ENCODE peak calls at places on chromosomes 6 and 20, in seven cellular contexts. One of them, this sample, is unnamed.

GRCh38 chr20:6838181-6838826 is 70.8 kb downstream of the BMP2 start:
- DNase-seq in cardiac muscle cell: no peak
- DNase-seq in mucosa of descending colon: no peak
- DNase-seq in astrocyte: no peak
- DNase-seq in upper lobe of right lung: no peak
- DNase-seq in breast epithelium: no peak
- DNase-seq in neural progenitor cell: peak; percentile 39
- DNase-seq in this sample: no peak

GRCh38 chr6:113980937-113981554 is 10.1 kb upstream of the HDAC2 start:
- DNase-seq in neural progenitor cell: peak; percentile 70
- DNase-seq in mucosa of descending colon: no peak
- DNase-seq in astrocyte: peak; percentile 25
- DNase-seq in cardiac muscle cell: peak; percentile 74
- DNase-seq in breast epithelium: no peak
- DNase-seq in upper lobe of right lung: no peak
- DNase-seq in this sample: no peak

GRCh38 chr6:132401120-132401940 is at the start of gene MOXD1:
- DNase-seq in breast epithelium: no peak
- DNase-seq in astrocyte: no peak
- DNase-seq in cardiac muscle cell: peak; percentile 71
- DNase-seq in mucosa of descending colon: peak; percentile 57
- DNase-seq in upper lobe of right lung: peak; percentile 75
- DNase-seq in neural progenitor cell: peak; percentile 84
- DNase-seq in this sample: peak; percentile 31

GRCh38 chr6:85798934-85799490 is 156.3 kb upstream of the SYNCRIP start:
- DNase-seq in breast epithelium: no peak
- DNase-seq in astrocyte: no peak
- DNase-seq in cardiac muscle cell: no peak
- DNase-seq in mucosa of descending colon: no peak
- DNase-seq in neural progenitor cell: peak; percentile 15
- DNase-seq in upper lobe of right lung: no peak
- DNase-seq in this sample: no peak

GRCh38 chr6:29757701-29758293 is 34.6 kb downstream of the HLA-F start:
- DNase-seq in neural progenitor cell: no peak
- DNase-seq in upper lobe of right lung: no peak
- DNase-seq in astrocyte: no peak
- DNase-seq in breast epithelium: no peak
- DNase-seq in mucosa of descending colon: no peak
- DNase-seq in cardiac muscle cell: no peak
- DNase-seq in this sample: no peak

GRCh38 chr6:111558690-111559192 is 46.9 kb downstream of the TRAF3IP2 start:
- DNase-seq in breast epithelium: no peak
- DNase-seq in cardiac muscle cell: no peak
- DNase-seq in astrocyte: no peak
- DNase-seq in upper lobe of right lung: no peak
- DNase-seq in neural progenitor cell: no peak
- DNase-seq in mucosa of descending colon: no peak
- DNase-seq in this sample: no peak

GRCh38 chr6:41348934-41349333 is 13.5 kb downstream of the NCR2 start:
- DNase-seq in neural progenitor cell: no peak
- DNase-seq in upper lobe of right lung: no peak
- DNase-seq in astrocyte: no peak
- DNase-seq in mucosa of descending colon: no peak
- DNase-seq in breast epithelium: no peak
- DNase-seq in cardiac muscle cell: no peak
- DNase-seq in this sample: no peak

GRCh38 chr6:51743999-51744398 is 343.4 kb downstream of the PKHD1 start:
- DNase-seq in astrocyte: no peak
- DNase-seq in cardiac muscle cell: no peak
- DNase-seq in mucosa of descending colon: no peak
- DNase-seq in breast epithelium: no peak
- DNase-seq in neural progenitor cell: no peak
- DNase-seq in upper lobe of right lung: no peak
- DNase-seq in this sample: no peak

GRCh38 chr6:17315262-17315661 is 34.1 kb downstream of the RBM24 start:
- DNase-seq in cardiac muscle cell: no peak
- DNase-seq in upper lobe of right lung: no peak
- DNase-seq in astrocyte: no peak
- DNase-seq in neural progenitor cell: no peak
- DNase-seq in mucosa of descending colon: no peak
- DNase-seq in breast epithelium: no peak
- DNase-seq in this sample: no peak

GRCh38 chr6:163321717-163322116 is 92.8 kb upstream of the QKI start:
- DNase-seq in cardiac muscle cell: no peak
- DNase-seq in neural progenitor cell: no peak
- DNase-seq in upper lobe of right lung: no peak
- DNase-seq in mucosa of descending colon: no peak
- DNase-seq in breast epithelium: no peak
- DNase-seq in astrocyte: no peak
- DNase-seq in this sample: no peak

GRCh38 chr6:118603372-118603771 is 48.0 kb downstream of the CEP85L start:
- DNase-seq in neural progenitor cell: no peak
- DNase-seq in astrocyte: no peak
- DNase-seq in cardiac muscle cell: no peak
- DNase-seq in mucosa of descending colon: no peak
- DNase-seq in upper lobe of right lung: no peak
- DNase-seq in breast epithelium: no peak
- DNase-seq in this sample: no peak

GRCh38 chr20:46708172-46708860 is 1.1 kb upstream of the SLC2A10 start:
- DNase-seq in upper lobe of right lung: no peak
- DNase-seq in breast epithelium: no peak
- DNase-seq in mucosa of descending colon: peak; percentile 52
- DNase-seq in neural progenitor cell: peak; percentile 43
- DNase-seq in cardiac muscle cell: no peak
- DNase-seq in astrocyte: no peak
- DNase-seq in this sample: peak; percentile 70

GRCh38 chr6:73339340-73339739 is 14.7 kb downstream of the DPPA5 start:
- DNase-seq in breast epithelium: no peak
- DNase-seq in neural progenitor cell: no peak
- DNase-seq in cardiac muscle cell: no peak
- DNase-seq in astrocyte: no peak
- DNase-seq in upper lobe of right lung: no peak
- DNase-seq in mucosa of descending colon: no peak
- DNase-seq in this sample: no peak

GRCh38 chr6:81736428-81736827 is 16.1 kb downstream of the TENT5A start:
- DNase-seq in breast epithelium: no peak
- DNase-seq in neural progenitor cell: no peak
- DNase-seq in upper lobe of right lung: no peak
- DNase-seq in mucosa of descending colon: no peak
- DNase-seq in astrocyte: no peak
- DNase-seq in cardiac muscle cell: no peak
- DNase-seq in this sample: no peak

GRCh38 chr6:35037289-35038038 is 103.7 kb downstream of the TCP11 start:
- DNase-seq in upper lobe of right lung: no peak
- DNase-seq in cardiac muscle cell: no peak
- DNase-seq in breast epithelium: no peak
- DNase-seq in mucosa of descending colon: no peak
- DNase-seq in astrocyte: no peak
- DNase-seq in neural progenitor cell: peak; percentile 31
- DNase-seq in this sample: no peak

GRCh38 chr20:62776692-62777527 is 19.4 kb upstream of the MRGBP start:
- DNase-seq in upper lobe of right lung: no peak
- DNase-seq in neural progenitor cell: no peak
- DNase-seq in cardiac muscle cell: no peak
- DNase-seq in mucosa of descending colon: peak; percentile 63
- DNase-seq in astrocyte: no peak
- DNase-seq in breast epithelium: no peak
- DNase-seq in this sample: no peak

GRCh38 chr20:38345643-38346042 is 639 bp upstream of the LBP start:
- DNase-seq in cardiac muscle cell: no peak
- DNase-seq in breast epithelium: no peak
- DNase-seq in mucosa of descending colon: no peak
- DNase-seq in upper lobe of right lung: no peak
- DNase-seq in astrocyte: no peak
- DNase-seq in neural progenitor cell: no peak
- DNase-seq in this sample: no peak

GRCh38 chr20:8213270-8213669 is 81.2 kb downstream of the PLCB1 start:
- DNase-seq in breast epithelium: no peak
- DNase-seq in neural progenitor cell: no peak
- DNase-seq in upper lobe of right lung: no peak
- DNase-seq in mucosa of descending colon: no peak
- DNase-seq in cardiac muscle cell: no peak
- DNase-seq in astrocyte: no peak
- DNase-seq in this sample: no peak

GRCh38 chr6:5213851-5214507 is 46.8 kb downstream of the LYRM4 start:
- DNase-seq in breast epithelium: no peak
- DNase-seq in upper lobe of right lung: no peak
- DNase-seq in astrocyte: peak; percentile 18
- DNase-seq in cardiac muscle cell: no peak
- DNase-seq in mucosa of descending colon: no peak
- DNase-seq in neural progenitor cell: no peak
- DNase-seq in this sample: no peak

GRCh38 chr6:104306206-104306605 is 553.5 kb downstream of the HACE1 start:
- DNase-seq in neural progenitor cell: no peak
- DNase-seq in breast epithelium: no peak
- DNase-seq in cardiac muscle cell: no peak
- DNase-seq in astrocyte: no peak
- DNase-seq in upper lobe of right lung: no peak
- DNase-seq in mucosa of descending colon: no peak
- DNase-seq in this sample: no peak

GRCh38 chr6:170018422-170019258 is 267.2 kb downstream of the ERMARD start:
- DNase-seq in upper lobe of right lung: no peak
- DNase-seq in cardiac muscle cell: no peak
- DNase-seq in neural progenitor cell: no peak
- DNase-seq in astrocyte: no peak
- DNase-seq in mucosa of descending colon: no peak
- DNase-seq in breast epithelium: no peak
- DNase-seq in this sample: no peak

GRCh38 chr20:36523341-36523740 is 18.0 kb upstream of the MYL9 start:
- DNase-seq in upper lobe of right lung: no peak
- DNase-seq in breast epithelium: no peak
- DNase-seq in astrocyte: no peak
- DNase-seq in cardiac muscle cell: no peak
- DNase-seq in neural progenitor cell: no peak
- DNase-seq in mucosa of descending colon: no peak
- DNase-seq in this sample: no peak

GRCh38 chr20:36519944-36520343 is 21.4 kb upstream of the MYL9 start:
- DNase-seq in cardiac muscle cell: no peak
- DNase-seq in mucosa of descending colon: no peak
- DNase-seq in breast epithelium: no peak
- DNase-seq in upper lobe of right lung: no peak
- DNase-seq in astrocyte: no peak
- DNase-seq in neural progenitor cell: no peak
- DNase-seq in this sample: no peak

GRCh38 chr20:36519012-36519719 is 22.2 kb upstream of the MYL9 start:
- DNase-seq in breast epithelium: no peak
- DNase-seq in mucosa of descending colon: no peak
- DNase-seq in neural progenitor cell: no peak
- DNase-seq in upper lobe of right lung: no peak
- DNase-seq in astrocyte: no peak
- DNase-seq in cardiac muscle cell: no peak
- DNase-seq in this sample: no peak

GRCh38 chr20:36525620-36526365 is 15.5 kb upstream of the MYL9 start:
- DNase-seq in astrocyte: no peak
- DNase-seq in breast epithelium: no peak
- DNase-seq in neural progenitor cell: no peak
- DNase-seq in mucosa of descending colon: no peak
- DNase-seq in upper lobe of right lung: no peak
- DNase-seq in cardiac muscle cell: no peak
- DNase-seq in this sample: no peak

DNA sequence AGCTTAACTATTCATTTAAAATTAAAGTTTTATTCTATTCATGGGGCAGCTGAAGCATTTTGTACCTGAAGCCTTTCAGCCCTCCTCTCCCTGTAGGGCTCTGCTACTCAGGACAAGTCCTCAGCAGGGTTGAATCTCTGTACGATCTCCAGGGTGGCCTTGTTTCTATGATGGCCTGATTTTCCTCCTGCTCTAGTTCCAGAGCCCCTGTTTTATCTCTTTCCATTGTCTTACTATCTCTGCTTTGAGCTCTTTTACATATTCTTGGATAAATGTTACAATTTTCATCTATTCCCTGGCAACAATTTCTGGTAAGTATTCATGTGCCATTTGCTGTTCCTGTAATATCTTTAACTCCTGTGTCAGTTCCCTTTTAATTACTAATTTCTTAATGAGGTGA is 19.8 kb upstream of the MYL9 start:
- DNase-seq in neural progenitor cell: no peak
- DNase-seq in cardiac muscle cell: no peak
- DNase-seq in mucosa of descending colon: no peak
- DNase-seq in astrocyte: no peak
- DNase-seq in breast epithelium: no peak
- DNase-seq in upper lobe of right lung: no peak
- DNase-seq in this sample: no peak
- H3K36me3 ChIP-seq in neural progenitor cell: peaks cover 6% of the 10 kb centered on the region
- H3K36me3 ChIP-seq in cardiac muscle cell: peaks cover 20% of the 10 kb centered on the region
- H3K36me3 ChIP-seq in mucosa of descending colon: no peaks in the 10 kb centered on the region
- H3K36me3 ChIP-seq in astrocyte: peaks cover 37% of the 10 kb centered on the region
- H3K36me3 ChIP-seq in breast epithelium: no peaks in the 10 kb centered on the region
- H3K36me3 ChIP-seq in upper lobe of right lung: peaks cover 70% of the 10 kb centered on the region
- H3K36me3 ChIP-seq in this sample: peaks cover 47% of the 10 kb centered on the region

GRCh38 chr6:71300561-71301168 is 12.1 kb downstream of the OGFRL1 start:
- DNase-seq in breast epithelium: no peak
- DNase-seq in astrocyte: no peak
- DNase-seq in mucosa of descending colon: no peak
- DNase-seq in neural progenitor cell: no peak
- DNase-seq in upper lobe of right lung: no peak
- DNase-seq in cardiac muscle cell: no peak
- DNase-seq in this sample: no peak
- H3K36me3 ChIP-seq in breast epithelium: peaks cover 4% of the 10 kb centered on the region
- H3K36me3 ChIP-seq in astrocyte: no peaks in the 10 kb centered on the region
- H3K36me3 ChIP-seq in mucosa of descending colon: no peaks in the 10 kb centered on the region
- H3K36me3 ChIP-seq in neural progenitor cell: no peaks in the 10 kb centered on the region
- H3K36me3 ChIP-seq in upper lobe of right lung: peaks cover 48% of the 10 kb centered on the region
- H3K36me3 ChIP-seq in cardiac muscle cell: no peaks in the 10 kb centered on the region
- H3K36me3 ChIP-seq in this sample: peaks cover 5% of the 10 kb centered on the region

GRCh38 chr6:10621227-10621626 is 73.2 kb downstream of the C6orf52 start:
- DNase-seq in astrocyte: no peak
- DNase-seq in upper lobe of right lung: no peak
- DNase-seq in cardiac muscle cell: peak; percentile 66
- DNase-seq in neural progenitor cell: no peak
- DNase-seq in breast epithelium: no peak
- DNase-seq in mucosa of descending colon: no peak
- DNase-seq in this sample: no peak
- H3K36me3 ChIP-seq in astrocyte: no peaks in the 10 kb centered on the region
- H3K36me3 ChIP-seq in upper lobe of right lung: peaks cover 3% of the 10 kb centered on the region
- H3K36me3 ChIP-seq in cardiac muscle cell: peaks cover 3% of the 10 kb centered on the region
- H3K36me3 ChIP-seq in neural progenitor cell: peaks cover 6% of the 10 kb centered on the region
- H3K36me3 ChIP-seq in breast epithelium: no peaks in the 10 kb centered on the region
- H3K36me3 ChIP-seq in mucosa of descending colon: no peaks in the 10 kb centered on the region
- H3K36me3 ChIP-seq in this sample: no peaks in the 10 kb centered on the region

GRCh38 chr6:117548797-117549301 is 53.5 kb downstream of the GOPC start:
- DNase-seq in cardiac muscle cell: no peak
- DNase-seq in upper lobe of right lung: no peak
- DNase-seq in breast epithelium: no peak
- DNase-seq in mucosa of descending colon: no peak
- DNase-seq in astrocyte: peak; percentile 89
- DNase-seq in neural progenitor cell: no peak
- DNase-seq in this sample: no peak

GRCh38 chr6:117547688-117548621 is 54.4 kb downstream of the GOPC start:
- DNase-seq in neural progenitor cell: no peak
- DNase-seq in cardiac muscle cell: no peak
- DNase-seq in upper lobe of right lung: peak; percentile 65
- DNase-seq in mucosa of descending colon: peak; percentile 45
- DNase-seq in breast epithelium: peak; percentile 24
- DNase-seq in astrocyte: peak; percentile 58
- DNase-seq in this sample: peak; percentile 74

GRCh38 chr6:117550618-117551242 is 51.6 kb downstream of the GOPC start:
- DNase-seq in breast epithelium: no peak
- DNase-seq in cardiac muscle cell: no peak
- DNase-seq in astrocyte: no peak
- DNase-seq in neural progenitor cell: no peak
- DNase-seq in mucosa of descending colon: no peak
- DNase-seq in upper lobe of right lung: no peak
- DNase-seq in this sample: no peak

GRCh38 chr6:117550078-117550600 is 52.2 kb downstream of the GOPC start:
- DNase-seq in astrocyte: no peak
- DNase-seq in breast epithelium: no peak
- DNase-seq in mucosa of descending colon: no peak
- DNase-seq in cardiac muscle cell: no peak
- DNase-seq in neural progenitor cell: no peak
- DNase-seq in upper lobe of right lung: no peak
- DNase-seq in this sample: no peak

GRCh38 chr6:117549606-117550005 is 52.7 kb downstream of the GOPC start:
- DNase-seq in neural progenitor cell: no peak
- DNase-seq in upper lobe of right lung: no peak
- DNase-seq in cardiac muscle cell: no peak
- DNase-seq in mucosa of descending colon: no peak
- DNase-seq in astrocyte: no peak
- DNase-seq in breast epithelium: no peak
- DNase-seq in this sample: no peak
- H3K36me3 ChIP-seq in neural progenitor cell: no peaks in the 10 kb centered on the region
- H3K36me3 ChIP-seq in upper lobe of right lung: peaks cover 28% of the 10 kb centered on the region
- H3K36me3 ChIP-seq in cardiac muscle cell: no peaks in the 10 kb centered on the region
- H3K36me3 ChIP-seq in mucosa of descending colon: no peaks in the 10 kb centered on the region
- H3K36me3 ChIP-seq in astrocyte: peaks cover 22% of the 10 kb centered on the region
- H3K36me3 ChIP-seq in breast epithelium: no peaks in the 10 kb centered on the region
- H3K36me3 ChIP-seq in this sample: no peaks in the 10 kb centered on the region

This sample was measured in pancreas.